ENCODE peak calls at places on chromosomes 3 and 15, in four cellular contexts. F is GM12878, A is K562, U is IMR-90. Z is an unnamed sample.
A peak's percentile ranks its signal among the peaks of the same experiment; 100 is the strongest.

GRCh38 chr3:106332884-106333283 is 464.1 kb upstream of the CBLB start:
- DNase-seq in F (peak; percentile 37), A (no peak), U (peak; percentile 10), Z (no peak)

GRCh38 chr15:85748176-85748575 is 46.5 kb downstream of the KLHL25 start:
- DNase-seq in F (no peak), A (no peak), U (no peak), Z (no peak)

GRCh38 chr3:9246196-9246595 is 3.2 kb downstream of the SRGAP3 start:
- DNase-seq in F (no peak), A (no peak), U (no peak), Z (no peak)

GRCh38 chr3:5187920-5188418 is 462 bp downstream of the EDEM1 start:
- DNase-seq in F (no peak), A (peak; percentile 68), U (peak; percentile 24), Z (no peak)

GRCh38 chr15:51647128-51647562 is 24.6 kb upstream of the DMXL2 start:
- DNase-seq in F (no peak), A (peak; percentile 40), U (peak; percentile 43), Z (peak; percentile 42)

GRCh38 chr15:62742409-62743171 is 300.0 kb upstream of the TPM1 start:
- DNase-seq in F (no peak), A (peak; percentile 56), U (peak; percentile 90), Z (peak; percentile 64)

GRCh38 chr3:123262868-123263267 is 61.1 kb downstream of the SEC22A start:
- DNase-seq in F (no peak), A (no peak), U (no peak), Z (no peak)

GRCh38 chr3:133754973-133755828 is 9.0 kb downstream of the TF start:
- DNase-seq in F (no peak), A (no peak), U (no peak), Z (no peak)

GRCh38 chr3:143171141-143171651 is 51.6 kb downstream of the CHST2 start:
- DNase-seq in F (peak; percentile 77), A (no peak), U (peak; percentile 77), Z (peak; percentile 59)

GRCh38 chr3:38005076-38006020 is 14.8 kb downstream of the VILL start:
- DNase-seq in F (no peak), A (no peak), U (no peak), Z (no peak)

GRCh38 chr3:17515445-17516227 is 226.8 kb downstream of the TBC1D5 start:
- DNase-seq in F (no peak), A (no peak), U (peak; percentile 62), Z (no peak)

GRCh38 chr3:17514597-17514996 is 227.8 kb downstream of the TBC1D5 start:
- DNase-seq in F (no peak), A (no peak), U (no peak), Z (no peak)

DNA sequence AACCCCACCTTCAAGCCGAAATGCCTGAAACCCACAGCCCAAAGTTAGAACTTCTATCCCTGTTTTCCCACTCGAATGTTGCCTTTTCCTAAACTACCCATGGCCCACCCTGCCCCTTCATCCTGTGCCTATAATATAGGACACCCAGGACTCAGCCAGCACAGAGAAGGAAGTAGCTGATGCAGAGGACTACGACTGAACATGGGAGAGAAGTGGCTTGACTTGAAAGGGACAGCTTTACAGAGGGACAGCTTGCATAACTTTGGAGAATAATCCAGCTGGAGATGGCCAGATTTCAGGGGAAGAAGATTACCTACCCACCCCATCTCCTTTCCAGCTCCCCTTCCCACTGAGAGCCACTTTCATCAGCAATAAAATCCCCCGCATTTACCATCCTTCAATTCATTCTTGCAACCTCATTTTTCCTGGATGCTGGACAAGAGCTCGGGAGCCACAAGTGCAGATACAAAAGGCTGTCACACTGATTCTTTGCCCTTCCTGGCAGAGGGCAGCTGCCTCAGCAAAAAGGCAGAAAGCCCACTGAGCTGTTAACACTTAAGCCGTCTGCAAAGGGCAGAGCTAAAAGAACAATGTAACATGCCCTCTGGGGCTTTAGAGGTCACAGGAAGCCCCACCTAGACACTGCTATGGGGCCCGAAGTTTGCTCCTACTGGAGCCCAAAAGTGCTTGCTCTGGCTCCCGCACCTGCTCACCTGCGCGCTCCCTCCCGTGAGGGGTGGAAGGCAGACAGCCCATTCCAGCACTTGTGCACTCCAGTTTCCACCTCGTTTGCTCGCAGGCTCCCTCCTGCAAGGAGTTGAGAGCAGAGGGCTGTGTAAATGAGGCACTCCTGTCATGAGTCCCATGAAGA is 224.0 kb downstream of the TBC1D5 start:
- DNase-seq in F (no peak), A (no peak), U (no peak), Z (no peak)
- TF ChIP-seq FOS in F (no peak), A (no peak), U (no peak), Z (no peak)

DNA sequence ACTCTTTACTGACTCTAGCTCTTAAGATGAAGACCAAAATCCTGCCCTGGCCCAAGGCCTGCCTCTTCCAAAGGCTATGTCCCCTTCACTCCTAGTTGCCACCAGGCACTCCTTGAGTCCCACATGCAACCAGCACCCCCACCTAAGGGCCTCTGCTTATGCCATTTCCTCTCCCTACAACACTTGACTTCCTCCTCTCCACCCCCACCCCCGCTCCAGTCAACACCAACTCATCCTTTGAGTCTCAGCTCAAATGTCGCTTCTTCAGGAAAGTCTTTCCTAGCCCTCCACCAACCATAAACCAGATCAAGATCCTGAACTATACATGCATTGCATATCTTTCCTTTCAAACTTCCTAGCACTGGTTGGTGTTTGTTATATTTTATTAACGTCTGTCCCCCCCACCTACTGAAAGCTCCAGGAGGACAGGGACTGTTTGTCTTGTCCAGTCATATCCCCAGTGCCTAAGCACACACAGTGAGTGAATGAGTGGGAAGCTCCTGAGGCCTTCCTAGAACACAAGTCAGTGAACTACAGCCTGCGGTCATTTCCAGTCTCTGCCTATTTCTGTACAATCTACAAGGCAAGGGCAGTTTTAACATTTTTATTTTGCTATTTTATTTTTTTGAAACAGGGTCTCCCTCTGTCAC is 7.3 kb downstream of the TBC1D2B start:
- DNase-seq in F (no peak), A (no peak), U (no peak), Z (peak; percentile 35)
- H3K4me1 ChIP-seq in F (peaks cover 47% of the 10 kb centered on the region), A (no peaks in the 10 kb centered on the region), U (peaks cover 51% of the 10 kb centered on the region), Z (peaks cover 61% of the 10 kb centered on the region)

GRCh38 chr3:125608419-125608818 is 13.1 kb upstream of the OSBPL11 start:
- DNase-seq in F (no peak), A (no peak), U (no peak), Z (no peak)

GRCh38 chr3:125605771-125606170 is 10.5 kb upstream of the OSBPL11 start:
- DNase-seq in F (no peak), A (no peak), U (no peak), Z (no peak)

GRCh38 chr3:125606291-125606690 is 11.0 kb upstream of the OSBPL11 start:
- DNase-seq in F (no peak), A (no peak), U (no peak), Z (no peak)

DNA sequence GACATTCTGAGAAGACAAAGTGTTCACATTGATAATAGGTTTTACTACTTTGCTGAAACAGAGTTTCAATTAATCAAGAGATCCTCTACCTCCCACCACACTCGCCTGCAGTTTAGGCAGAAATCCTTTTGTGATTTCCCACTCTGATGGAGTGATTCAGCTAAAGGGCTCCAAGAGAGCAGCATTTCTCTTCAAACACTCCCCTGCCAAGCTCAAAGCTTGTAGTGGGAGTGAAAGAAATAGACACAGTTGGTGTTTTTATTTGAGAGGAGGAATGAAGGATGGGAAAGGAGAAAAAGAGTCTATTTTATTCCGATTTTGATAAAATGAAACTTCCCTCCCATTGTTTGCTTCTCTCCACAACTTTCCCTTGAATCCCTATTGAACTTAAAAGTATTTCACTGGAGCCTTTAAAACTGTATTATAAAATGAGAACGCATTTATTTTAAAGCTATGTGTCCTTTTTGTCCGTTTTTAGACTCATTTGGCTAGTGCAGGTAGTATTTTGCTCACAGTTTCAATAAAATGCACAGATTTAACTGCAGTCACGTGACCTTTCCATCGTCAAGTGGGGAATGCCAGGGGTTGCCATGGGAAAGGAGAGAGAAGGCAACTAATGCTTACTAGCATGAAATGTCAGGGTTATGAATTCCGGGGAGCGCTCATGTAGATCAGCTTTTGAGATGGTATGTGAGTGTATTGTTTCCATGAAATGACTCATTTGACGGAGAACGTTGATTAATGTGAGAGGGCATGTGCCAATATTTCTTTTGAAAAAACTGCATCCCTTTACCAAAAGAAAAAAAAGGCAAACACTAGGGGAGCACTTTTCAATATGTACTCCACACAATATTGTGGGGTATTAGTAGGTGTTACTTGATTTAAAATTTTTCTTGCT is 7.7 kb upstream of the OSBPL11 start:
- DNase-seq in F (no peak), A (no peak), U (peak; percentile 24), Z (peak; percentile 77)
- TF ChIP-seq FOS in F (no peak), A (no peak), U (no peak), Z (peak; percentile 81)

DNA sequence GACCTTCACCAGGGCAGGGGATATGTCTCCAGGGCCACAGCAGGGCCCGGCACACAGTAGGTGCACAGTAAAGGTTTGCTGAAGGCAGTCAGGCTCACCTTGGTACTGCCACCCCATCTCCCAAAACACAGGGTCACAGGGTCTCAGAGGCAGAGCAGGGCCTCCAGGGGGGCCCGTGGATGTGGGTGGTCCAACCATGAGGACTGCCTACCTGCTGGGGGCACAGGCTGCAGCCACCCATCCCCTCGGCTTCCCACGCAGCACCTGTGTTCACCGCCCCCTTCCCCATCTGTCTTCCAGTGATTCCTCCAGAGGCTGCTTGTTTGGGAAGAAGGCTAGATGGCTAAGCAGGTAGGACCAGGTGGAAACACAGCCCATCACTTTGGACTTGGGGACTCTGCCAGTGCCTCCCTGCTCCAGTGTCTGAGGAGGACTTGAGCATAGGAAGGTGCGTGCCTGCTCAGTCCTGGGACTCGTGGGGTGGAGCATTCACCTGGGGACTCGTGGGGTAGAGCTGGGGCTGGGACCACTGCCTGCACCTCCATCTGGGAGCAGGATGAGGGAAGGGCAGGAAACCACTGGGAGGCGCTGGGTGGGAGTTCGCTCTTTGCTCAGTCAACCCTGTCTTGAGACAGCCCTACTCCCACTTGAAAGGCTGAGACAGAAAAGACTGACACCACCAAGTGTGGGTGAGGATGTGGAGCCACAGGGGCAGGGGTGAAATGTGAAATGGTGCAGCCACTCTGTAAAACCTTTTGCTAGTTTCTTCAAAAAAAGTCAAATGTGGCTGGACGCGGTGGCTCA is 18.8 kb upstream of the PLXND1 start:
- DNase-seq in F (no peak), A (no peak), U (no peak), Z (peak; percentile 52)
- H3K4me1 ChIP-seq in F (no peaks in the 10 kb centered on the region), A (peaks cover 59% of the 10 kb centered on the region), U (peaks cover 20% of the 10 kb centered on the region), Z (peaks cover 70% of the 10 kb centered on the region)

DNA sequence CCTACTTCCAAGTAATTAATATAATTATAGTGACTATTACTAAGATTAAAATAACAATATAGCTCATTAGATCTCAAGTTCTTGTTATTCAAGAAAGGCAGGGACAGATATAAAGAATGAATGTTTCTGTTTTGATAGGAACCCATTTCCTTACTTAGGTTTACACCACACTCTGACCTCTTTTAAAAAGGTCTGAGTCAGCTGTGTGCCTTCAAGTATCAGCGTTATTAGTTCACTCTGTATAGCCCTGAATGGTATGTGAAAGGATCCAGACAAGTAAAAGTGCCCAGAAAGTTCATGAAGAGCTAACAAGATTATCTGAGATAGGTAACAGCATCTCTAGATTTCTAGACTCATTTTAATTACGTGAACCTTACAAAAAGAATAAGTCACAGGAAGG is 28.9 kb downstream of the PDCD10 start:
- DNase-seq in F (no peak), A (no peak), U (peak; percentile 56), Z (peak; percentile 34)
- TF ChIP-seq FOS in F (no peak), A (no peak), U (no peak), Z (no peak)